ENCODE peak calls at places on chromosomes 16 and 17, in five cellular contexts. Z is CD4-positive, alpha-beta T cell; E is CD8-positive, alpha-beta T cell; S is BJ; B is astrocyte of the cerebellum. U is an unnamed sample.

GRCh38 chr16:11480634-11481033 is 106.1 kb downstream of the LITAF start:
- DNase-seq in Z (no peak), E (no peak), S (no peak), B (no peak), U (no peak)

GRCh38 chr17:68460715-68461114 is 3.4 kb upstream of the WIPI1 start:
- DNase-seq in Z (no peak), E (peak), S (no peak), B (no peak), U (no peak)

GRCh38 chr17:82589851-82590180 is 58.4 kb downstream of the WDR45B start:
- DNase-seq in Z (no peak), E (no peak), S (no peak), B (no peak), U (no peak)

GRCh38 chr17:73782231-73782630 is 138.0 kb upstream of the SDK2 start:
- DNase-seq in Z (no peak), E (no peak), S (no peak), B (no peak), U (no peak)

GRCh38 chr17:49146620-49147306 is 14.2 kb downstream of the B4GALNT2 start:
- DNase-seq in Z (no peak), E (no peak), S (peak), B (peak), U (no peak)

GRCh38 chr17:55279203-55279602 is 14.4 kb downstream of the HLF start:
- DNase-seq in Z (no peak), E (no peak), S (no peak), B (no peak), U (no peak)

GRCh38 chr17:34000639-34001038 is 254.4 kb upstream of the CCL2 start:
- DNase-seq in Z (no peak), E (no peak), S (no peak), B (no peak), U (no peak)

GRCh38 chr16:65121870-65122723 is at the start of gene CDH11:
- DNase-seq in Z (no peak), E (no peak), S (peak), B (peak), U (peak)

GRCh38 chr16:67447508-67448076 is 16.7 kb downstream of the HSD11B2 start:
- DNase-seq in Z (peak), E (peak), S (no peak), B (no peak), U (peak)

GRCh38 chr17:50037321-50038107 is 18.4 kb upstream of the ITGA3 start:
- DNase-seq in Z (no peak), E (no peak), S (no peak), B (no peak), U (peak)

GRCh38 chr16:752008-752315 is 8.6 kb upstream of the MSLN start:
- DNase-seq in Z (no peak), E (no peak), S (no peak), B (no peak), U (no peak)

GRCh38 chr17:66580178-66580577 is 254.7 kb upstream of the CACNG5 start:
- DNase-seq in Z (no peak), E (no peak), S (no peak), B (no peak), U (peak)

GRCh38 chr16:69485361-69485760 is 60.9 kb downstream of the CYB5B start:
- DNase-seq in Z (no peak), E (no peak), S (no peak), B (no peak), U (no peak)

GRCh38 chr16:76780556-76780955 is 410.4 kb upstream of the MON1B start:
- DNase-seq in Z (no peak), E (no peak), S (no peak), B (no peak), U (no peak)

GRCh38 chr16:75264999-75265910 is 13.8 kb upstream of the BCAR1 start:
- DNase-seq in Z (no peak), E (no peak), S (no peak), B (no peak), U (peak)

GRCh38 chr17:37844158-37844976 is 79.8 kb upstream of the TBC1D3K start:
- DNase-seq in Z (peak), E (peak), S (no peak), B (no peak), U (peak)

GRCh38 chr17:4604111-4604644 is 19.8 kb downstream of the SMTNL2 start:
- DNase-seq in Z (no peak), E (no peak), S (no peak), B (peak), U (no peak)

GRCh38 chr16:88772871-88773811 is 11.9 kb downstream of the PIEZO1 start:
- DNase-seq in Z (no peak), E (no peak), S (peak), B (peak), U (peak)

GRCh38 chr16:19984136-19984535 is 89.6 kb downstream of the GPR139 start:
- DNase-seq in Z (no peak), E (no peak), S (no peak), B (no peak), U (no peak)

GRCh38 chr17:66677201-66677981 is 157.5 kb upstream of the CACNG5 start:
- DNase-seq in Z (no peak), E (no peak), S (peak), B (peak), U (no peak)

GRCh38 chr16:53055603-53056527 is 1.1 kb downstream of the CHD9 start:
- DNase-seq in Z (no peak), E (no peak), S (no peak), B (peak), U (peak)

GRCh38 chr17:51419476-51419875 is 159.1 kb downstream of the UTP18 start:
- DNase-seq in Z (no peak), E (no peak), S (no peak), B (no peak), U (peak)

GRCh38 chr16:82093901-82094300 is 58.8 kb downstream of the HSD17B2 start:
- DNase-seq in Z (no peak), E (no peak), S (no peak), B (no peak), U (no peak)

GRCh38 chr16:55499951-55500350 is 8.9 kb upstream of the LPCAT2 start:
- DNase-seq in Z (no peak), E (no peak), S (peak), B (peak), U (no peak)

GRCh38 chr16:15644306-15644961 is 1.5 kb upstream of the MARF1 start:
- DNase-seq in Z (no peak), E (no peak), S (no peak), B (no peak), U (no peak)

GRCh38 chr17:31412511-31412910 is 21.0 kb downstream of the RAB11FIP4 start:
- DNase-seq in Z (no peak), E (no peak), S (no peak), B (no peak), U (no peak)

GRCh38 chr16:50165473-50165872 is 12.4 kb downstream of the TENT4B start:
- DNase-seq in Z (no peak), E (no peak), S (no peak), B (no peak), U (no peak)

GRCh38 chr16:89004209-89004831 is 27.3 kb upstream of the CBFA2T3 start:
- DNase-seq in Z (no peak), E (no peak), S (no peak), B (no peak), U (no peak)

GRCh38 chr16:72072514-72073342 is 9.7 kb downstream of the HPR start:
- DNase-seq in Z (no peak), E (no peak), S (no peak), B (no peak), U (peak)

GRCh38 chr17:42121066-42121769 is at the start of gene KAT2A:
- DNase-seq in Z (peak), E (peak), S (no peak), B (no peak), U (peak)

GRCh38 chr17:40095356-40095943 is 4.9 kb downstream of the NR1D1 start:
- DNase-seq in Z (no peak), E (no peak), S (no peak), B (no peak), U (peak)

GRCh38 chr16:16001856-16002255 is 52.4 kb downstream of the ABCC1 start:
- DNase-seq in Z (no peak), E (no peak), S (no peak), B (no peak), U (peak)

GRCh38 chr17:66675991-66676371 is 158.9 kb upstream of the CACNG5 start:
- DNase-seq in Z (no peak), E (no peak), S (no peak), B (no peak), U (no peak)

GRCh38 chr17:76734080-76734840 is 2.9 kb downstream of the SRSF2 start:
- DNase-seq in Z (no peak), E (no peak), S (no peak), B (no peak), U (no peak)

GRCh38 chr16:50284131-50284911 is 18.0 kb downstream of the ADCY7 start:
- DNase-seq in Z (no peak), E (peak), S (no peak), B (no peak), U (no peak)

GRCh38 chr16:47028767-47029377 is 55.4 kb upstream of the DNAJA2 start:
- DNase-seq in Z (no peak), E (no peak), S (no peak), B (no peak), U (no peak)

GRCh38 chr17:65554568-65555223 is 6.8 kb downstream of the AXIN2 start:
- DNase-seq in Z (no peak), E (no peak), S (no peak), B (no peak), U (no peak)
- TF ChIP-seq CTCF in Z (no peak), E (no peak), S (peak), B (peak), U (no peak)

GRCh38 chr17:2592974-2593845 is at the start of gene PAFAH1B1:
- DNase-seq in Z (peak), E (peak), S (no peak), B (no peak), U (peak)
- TF ChIP-seq CTCF in Z (no peak), E (no peak), S (peak), B (no peak), U (no peak)

GRCh38 chr17:48023408-48024148 is 14.0 kb downstream of the COPZ2 start:
- DNase-seq in Z (peak), E (peak), S (no peak), B (no peak), U (peak)
- TF ChIP-seq CTCF in Z (peak), E (no peak), S (peak), B (no peak), U (peak)

DNA sequence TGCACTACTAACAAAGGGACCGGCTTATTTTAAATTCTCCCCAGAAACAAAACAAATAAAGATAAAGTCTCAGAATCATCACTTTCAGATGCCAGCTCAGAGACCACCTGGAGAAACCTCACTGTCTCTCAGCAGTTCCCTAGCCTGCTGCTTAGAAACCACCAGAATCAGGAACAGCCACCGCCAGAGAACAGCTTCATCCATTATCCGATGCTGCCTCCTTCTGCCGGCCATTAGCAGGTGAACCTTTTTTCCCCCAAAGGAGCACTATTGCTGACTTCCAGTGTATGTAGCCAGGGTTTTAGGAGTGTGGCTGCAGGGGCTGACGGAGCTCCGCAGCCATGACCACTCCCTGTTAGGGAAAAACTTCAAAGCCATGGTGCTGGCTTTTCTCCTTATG is 171.2 kb upstream of the DYNLRB2 start:
- DNase-seq in Z (no peak), E (no peak), S (no peak), B (peak), U (peak)
- TF ChIP-seq CTCF in Z (no peak), E (no peak), S (peak), B (peak), U (peak)

DNA sequence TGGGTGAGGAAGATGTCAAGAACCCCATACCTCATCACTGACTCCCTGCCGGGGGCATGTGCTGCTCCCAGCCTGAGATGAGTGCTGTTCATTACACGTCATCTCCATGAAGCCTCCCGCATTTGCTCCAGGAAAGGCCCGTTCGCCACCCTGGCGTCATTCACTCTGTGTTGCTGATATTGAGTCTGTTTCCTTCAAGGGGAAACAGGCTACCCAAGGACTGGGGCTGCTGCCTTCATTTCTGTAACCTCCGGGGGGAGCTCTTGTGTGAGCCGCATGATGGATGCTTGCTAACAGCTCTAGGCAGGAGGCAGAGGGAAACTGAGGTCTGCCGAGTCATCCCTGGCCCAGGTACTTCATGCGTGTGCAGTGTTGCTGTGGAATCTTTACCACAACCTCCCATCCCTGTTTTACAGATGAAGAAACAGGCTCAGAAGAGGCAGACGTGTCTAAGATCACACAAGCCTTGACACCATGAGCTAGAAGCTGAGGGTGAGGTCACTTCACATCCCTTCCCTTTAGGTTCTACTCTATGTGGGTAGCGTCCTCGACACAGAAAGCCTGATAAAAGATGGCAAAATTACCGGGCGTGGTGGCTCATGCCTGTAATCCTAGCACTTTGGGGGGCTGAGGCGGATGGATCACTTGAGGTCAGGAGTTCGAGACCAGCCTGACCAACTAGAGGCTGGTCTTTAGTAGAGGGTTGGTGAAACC is 3.5 kb upstream of the ARMC5 start:
- DNase-seq in Z (no peak), E (no peak), S (no peak), B (no peak), U (no peak)
- TF ChIP-seq CTCF in Z (no peak), E (peak), S (peak), B (peak), U (no peak)

U was measured in body of pancreas.